ENCODE peak calls at places on chromosome 17, in six cellular contexts. One of them, this sample, is unnamed.

GRCh38 chr17:79288950-79289349 is 214.3 kb downstream of the ENGASE start:
- DNase-seq in K562: no peak
- DNase-seq in neuronal stem cell: no peak
- DNase-seq in colonic mucosa: no peak
- DNase-seq in PC-3: no peak
- DNase-seq in IMR-90: no peak
- DNase-seq in this sample: no peak

GRCh38 chr17:7613769-7614421 is 802 bp downstream of the FXR2 start:
- DNase-seq in K562: no peak
- DNase-seq in neuronal stem cell: peak; percentile 24
- DNase-seq in colonic mucosa: no peak
- DNase-seq in PC-3: peak; percentile 36
- DNase-seq in IMR-90: peak; percentile 50
- DNase-seq in this sample: no peak

GRCh38 chr17:80887639-80888175 is 103.9 kb upstream of the CHMP6 start:
- DNase-seq in K562: no peak
- DNase-seq in neuronal stem cell: no peak
- DNase-seq in colonic mucosa: no peak
- DNase-seq in PC-3: no peak
- DNase-seq in IMR-90: no peak
- DNase-seq in this sample: no peak

GRCh38 chr17:6488008-6488539 is 43.8 kb downstream of the PIMREG start:
- DNase-seq in K562: no peak
- DNase-seq in neuronal stem cell: no peak
- DNase-seq in colonic mucosa: no peak
- DNase-seq in PC-3: no peak
- DNase-seq in IMR-90: no peak
- DNase-seq in this sample: no peak

GRCh38 chr17:67629963-67630320 is 87.8 kb upstream of the NOL11 start:
- DNase-seq in K562: no peak
- DNase-seq in neuronal stem cell: no peak
- DNase-seq in colonic mucosa: no peak
- DNase-seq in PC-3: peak; percentile 80
- DNase-seq in IMR-90: peak; percentile 75
- DNase-seq in this sample: peak; percentile 37

GRCh38 chr17:38616361-38616760 is 10.6 kb upstream of the SRCIN1 start:
- DNase-seq in K562: no peak
- DNase-seq in neuronal stem cell: no peak
- DNase-seq in colonic mucosa: no peak
- DNase-seq in PC-3: no peak
- DNase-seq in IMR-90: no peak
- DNase-seq in this sample: peak; percentile 62

GRCh38 chr17:16923904-16924700 is 47.8 kb downstream of the TNFRSF13B start:
- DNase-seq in K562: no peak
- DNase-seq in neuronal stem cell: no peak
- DNase-seq in colonic mucosa: no peak
- DNase-seq in PC-3: no peak
- DNase-seq in IMR-90: no peak
- DNase-seq in this sample: no peak

GRCh38 chr17:80755650-80756405 is 211.2 kb downstream of the RPTOR start:
- DNase-seq in K562: peak; percentile 48
- DNase-seq in neuronal stem cell: no peak
- DNase-seq in colonic mucosa: no peak
- DNase-seq in PC-3: no peak
- DNase-seq in IMR-90: no peak
- DNase-seq in this sample: no peak

GRCh38 chr17:75555679-75556153 is 30.2 kb downstream of the LLGL2 start:
- DNase-seq in K562: no peak
- DNase-seq in neuronal stem cell: no peak
- DNase-seq in colonic mucosa: peak; percentile 79
- DNase-seq in PC-3: no peak
- DNase-seq in IMR-90: no peak
- DNase-seq in this sample: no peak

GRCh38 chr17:76641501-76641900 is 2.1 kb downstream of the ST6GALNAC1 start:
- DNase-seq in K562: no peak
- DNase-seq in neuronal stem cell: no peak
- DNase-seq in colonic mucosa: peak; percentile 63
- DNase-seq in PC-3: peak; percentile 98
- DNase-seq in IMR-90: no peak
- DNase-seq in this sample: no peak

GRCh38 chr17:43040655-43041054 is 15.6 kb downstream of the RND2 start:
- DNase-seq in K562: no peak
- DNase-seq in neuronal stem cell: no peak
- DNase-seq in colonic mucosa: no peak
- DNase-seq in PC-3: no peak
- DNase-seq in IMR-90: no peak
- DNase-seq in this sample: no peak

GRCh38 chr17:75665981-75666380 is 973 bp downstream of the RECQL5 start:
- DNase-seq in K562: no peak
- DNase-seq in neuronal stem cell: no peak
- DNase-seq in colonic mucosa: no peak
- DNase-seq in PC-3: no peak
- DNase-seq in IMR-90: no peak
- DNase-seq in this sample: no peak

GRCh38 chr17:15945493-15946209 is 721 bp downstream of the ADORA2B start:
- DNase-seq in K562: peak; percentile 55
- DNase-seq in neuronal stem cell: no peak
- DNase-seq in colonic mucosa: peak; percentile 46
- DNase-seq in PC-3: no peak
- DNase-seq in IMR-90: peak; percentile 16
- DNase-seq in this sample: peak; percentile 56

GRCh38 chr17:74838275-74838674 is 21.4 kb downstream of the GRIN2C start:
- DNase-seq in K562: no peak
- DNase-seq in neuronal stem cell: no peak
- DNase-seq in colonic mucosa: no peak
- DNase-seq in PC-3: no peak
- DNase-seq in IMR-90: no peak
- DNase-seq in this sample: no peak

GRCh38 chr17:81918762-81919545 is 978 bp upstream of the SIRT7 start:
- DNase-seq in K562: no peak
- DNase-seq in neuronal stem cell: no peak
- DNase-seq in colonic mucosa: peak; percentile 84
- DNase-seq in PC-3: peak; percentile 43
- DNase-seq in IMR-90: no peak
- DNase-seq in this sample: no peak

GRCh38 chr17:34117811-34118210 is 137.3 kb upstream of the CCL2 start:
- DNase-seq in K562: no peak
- DNase-seq in neuronal stem cell: no peak
- DNase-seq in colonic mucosa: no peak
- DNase-seq in PC-3: no peak
- DNase-seq in IMR-90: no peak
- DNase-seq in this sample: no peak

DNA sequence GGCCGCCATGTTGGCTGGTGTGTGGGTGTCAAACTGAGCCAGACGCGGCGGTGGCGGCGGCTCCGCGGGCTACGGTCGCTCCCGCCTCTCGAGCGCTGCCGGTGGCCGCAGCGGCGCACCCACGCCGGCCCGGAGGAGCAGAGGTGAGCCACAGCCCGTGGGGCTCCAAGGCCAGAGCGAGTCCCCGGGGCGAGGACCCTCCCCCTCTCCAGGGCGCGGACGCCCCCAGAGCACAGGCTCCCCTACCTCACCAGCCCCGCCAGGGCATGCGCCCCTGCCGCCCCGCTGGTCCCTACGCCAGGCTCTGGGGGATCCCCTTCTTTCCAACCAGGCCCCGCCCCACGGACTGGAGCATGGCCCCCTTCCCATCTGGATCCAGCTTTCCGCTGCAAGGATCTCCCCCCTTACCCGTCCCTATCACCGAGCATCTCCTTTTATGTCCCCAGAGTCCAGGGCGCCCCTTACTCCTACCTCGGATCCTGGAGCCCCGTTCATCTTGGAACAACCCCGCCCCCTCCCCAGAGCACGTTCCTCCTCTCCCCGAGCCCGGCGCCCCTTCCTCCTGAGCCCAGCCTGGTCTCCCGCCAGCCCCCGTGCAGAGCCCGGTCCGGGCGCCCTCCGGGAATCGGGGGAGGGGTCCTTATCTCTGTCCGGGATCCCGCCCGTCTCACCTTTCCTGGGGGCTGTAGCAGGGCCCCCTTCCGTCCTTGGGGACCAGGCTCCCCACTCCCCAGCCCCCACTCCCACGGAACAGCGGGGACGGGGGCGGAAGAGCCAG is 412 bp downstream of the EPN2 start:
- DNase-seq in K562: peak; percentile 65
- DNase-seq in neuronal stem cell: peak; percentile 45
- DNase-seq in colonic mucosa: peak; percentile 47
- DNase-seq in PC-3: no peak
- DNase-seq in IMR-90: no peak
- DNase-seq in this sample: peak; percentile 72
- H3K9ac ChIP-seq in K562: peak overlapping the region; percentile 98
- H3K9ac ChIP-seq in neuronal stem cell: peak overlapping the region; percentile 94
- H3K9ac ChIP-seq in colonic mucosa: peak overlapping the region; percentile 85
- H3K9ac ChIP-seq in PC-3: peak overlapping the region; percentile 86
- H3K9ac ChIP-seq in IMR-90: peak overlapping the region; percentile 86
- H3K9ac ChIP-seq in this sample: peak overlapping the region; percentile 61

DNA sequence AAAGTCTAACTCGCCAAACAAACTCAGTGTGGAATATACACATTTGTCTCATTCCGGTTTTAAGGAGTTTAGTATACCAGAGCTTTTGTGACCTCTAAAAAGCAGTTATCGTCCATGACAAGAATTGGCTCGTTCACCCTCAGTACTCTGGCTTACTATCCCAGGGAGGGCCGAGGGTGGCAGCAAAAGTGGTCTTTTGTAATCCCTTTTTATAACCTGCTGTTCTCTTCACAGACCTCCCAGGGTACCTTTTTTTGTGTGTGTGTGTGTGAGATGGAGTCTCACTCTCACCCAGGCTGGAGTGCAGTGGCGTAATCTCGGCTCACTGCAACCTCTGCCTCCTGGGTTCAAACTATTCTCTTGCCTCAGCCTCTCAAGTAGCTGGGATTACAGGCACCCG is 8.9 kb downstream of the NMT1 start:
- DNase-seq in K562: no peak
- DNase-seq in neuronal stem cell: no peak
- DNase-seq in colonic mucosa: no peak
- DNase-seq in PC-3: no peak
- DNase-seq in IMR-90: no peak
- DNase-seq in this sample: no peak
- H3K4me3 ChIP-seq in K562: no peak overlapping the region
- H3K4me3 ChIP-seq in neuronal stem cell: no peak overlapping the region
- H3K4me3 ChIP-seq in colonic mucosa: no peak overlapping the region
- H3K4me3 ChIP-seq in PC-3: no peak overlapping the region
- H3K4me3 ChIP-seq in IMR-90: no peak overlapping the region
- H3K4me3 ChIP-seq in this sample: no peak overlapping the region

GRCh38 chr17:57954421-57955182 is 610 bp downstream of the CUEDC1 start:
- DNase-seq in K562: peak; percentile 46
- DNase-seq in neuronal stem cell: peak; percentile 62
- DNase-seq in colonic mucosa: peak; percentile 68
- DNase-seq in PC-3: peak; percentile 76
- DNase-seq in IMR-90: peak; percentile 46
- DNase-seq in this sample: peak; percentile 78

GRCh38 chr17:57955183-57955952 is at the start of gene CUEDC1:
- DNase-seq in K562: peak; percentile 79
- DNase-seq in neuronal stem cell: peak; percentile 51
- DNase-seq in colonic mucosa: peak; percentile 78
- DNase-seq in PC-3: peak; percentile 74
- DNase-seq in IMR-90: peak; percentile 39
- DNase-seq in this sample: peak; percentile 86

GRCh38 chr17:57957886-57958285 is 2.7 kb upstream of the CUEDC1 start:
- DNase-seq in K562: no peak
- DNase-seq in neuronal stem cell: no peak
- DNase-seq in colonic mucosa: peak; percentile 11
- DNase-seq in PC-3: no peak
- DNase-seq in IMR-90: no peak
- DNase-seq in this sample: no peak

GRCh38 chr17:57957120-57957850 is 2.1 kb upstream of the CUEDC1 start:
- DNase-seq in K562: no peak
- DNase-seq in neuronal stem cell: no peak
- DNase-seq in colonic mucosa: peak; percentile 15
- DNase-seq in PC-3: no peak
- DNase-seq in IMR-90: no peak
- DNase-seq in this sample: no peak

DNA sequence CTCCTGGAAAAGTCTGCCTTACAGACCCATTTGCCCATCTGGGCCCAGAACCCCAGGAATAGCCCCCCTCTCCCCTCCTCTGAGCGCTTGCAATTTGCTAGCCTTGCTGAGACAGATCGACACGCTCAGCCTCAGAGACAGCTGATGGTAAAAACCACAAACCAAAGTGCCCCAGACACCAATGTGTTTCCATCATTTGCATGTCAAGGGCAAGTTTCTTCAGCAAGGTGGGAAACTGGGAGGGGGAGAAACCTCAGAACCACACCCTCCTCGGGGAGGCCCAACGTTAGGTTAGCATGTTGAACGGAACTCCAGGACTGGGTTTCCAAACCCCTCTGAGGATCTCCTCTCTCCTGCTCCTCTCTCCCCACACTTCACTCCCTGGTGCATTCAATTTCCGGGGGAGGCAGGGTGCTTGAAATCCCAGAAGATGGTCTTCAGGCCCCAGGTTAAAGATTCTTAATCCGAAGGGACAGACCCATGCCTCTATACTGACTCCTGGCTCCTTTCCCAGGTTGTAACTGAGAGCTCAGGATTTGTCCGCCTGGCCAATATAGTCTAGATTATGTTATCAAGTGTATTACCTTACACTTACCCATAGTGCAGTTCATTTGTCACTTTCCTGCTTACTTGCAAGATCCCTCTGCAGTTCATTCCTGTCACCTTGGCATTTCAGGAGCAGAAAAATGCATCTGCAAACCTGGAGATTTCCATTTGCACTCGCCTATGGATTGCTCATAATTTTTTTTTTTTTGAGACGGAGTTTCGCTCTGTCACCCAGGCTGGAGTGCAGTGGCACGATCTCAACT is 1.3 kb upstream of the CUEDC1 start:
- DNase-seq in K562: no peak
- DNase-seq in neuronal stem cell: no peak
- DNase-seq in colonic mucosa: peak; percentile 21
- DNase-seq in PC-3: no peak
- DNase-seq in IMR-90: no peak
- DNase-seq in this sample: no peak
- H3K9ac ChIP-seq in K562: no peak overlapping the region
- H3K9ac ChIP-seq in neuronal stem cell: no peak overlapping the region
- H3K9ac ChIP-seq in colonic mucosa: peak overlapping the region; percentile 78
- H3K9ac ChIP-seq in PC-3: no peak overlapping the region
- H3K9ac ChIP-seq in IMR-90: no peak overlapping the region
- H3K9ac ChIP-seq in this sample: no peak overlapping the region

GRCh38 chr17:39777534-39778365 is 40.0 kb downstream of the GRB7 start:
- DNase-seq in K562: no peak
- DNase-seq in neuronal stem cell: no peak
- DNase-seq in colonic mucosa: no peak
- DNase-seq in PC-3: no peak
- DNase-seq in IMR-90: no peak
- DNase-seq in this sample: no peak
- H3K4me3 ChIP-seq in K562: no peak overlapping the region
- H3K4me3 ChIP-seq in neuronal stem cell: no peak overlapping the region
- H3K4me3 ChIP-seq in colonic mucosa: peak overlapping the region; percentile 5
- H3K4me3 ChIP-seq in PC-3: no peak overlapping the region
- H3K4me3 ChIP-seq in IMR-90: no peak overlapping the region
- H3K4me3 ChIP-seq in this sample: no peak overlapping the region

This sample was measured in neural progenitor cell.